ENCODE peak calls at places on chromosomes 7 and 10, in five cellular contexts. K is activated naive CD4-positive, alpha-beta T cell; W is hepatocyte; F is ecto neural progenitor cell; J is WTC11. U is an unnamed sample.

GRCh38 chr10:88687853-88688467 is 18.1 kb upstream of the LIPK start:
- DNase-seq in J (no peak), W (peak), K (no peak), F (no peak), U (no peak)

GRCh38 chr7:89680161-89680560 is 474.1 kb upstream of the STEAP1 start:
- DNase-seq in W (no peak), J (no peak), F (no peak), K (no peak), U (no peak)

GRCh38 chr7:20238754-20239324 is 21.7 kb upstream of the MACC1 start:
- DNase-seq in W (no peak), K (no peak), F (no peak), J (no peak), U (no peak)

GRCh38 chr7:41998041-41998440 is 239.0 kb downstream of the GLI3 start:
- DNase-seq in J (no peak), K (no peak), F (no peak), W (no peak), U (no peak)

GRCh38 chr10:11782793-11783557 is 40.2 kb upstream of the PROSER2 start:
- DNase-seq in F (no peak), W (peak), K (no peak), J (no peak), U (no peak)

GRCh38 chr7:149622444-149623210 is 125.0 kb upstream of the ZNF746 start:
- DNase-seq in W (no peak), J (no peak), F (no peak), K (no peak), U (no peak)

GRCh38 chr7:169854-170172 is 22.6 kb upstream of the FAM20C start:
- DNase-seq in J (no peak), F (no peak), W (no peak), K (no peak), U (no peak)

GRCh38 chr10:126997801-126998590 is 92.8 kb downstream of the DOCK1 start:
- DNase-seq in K (no peak), J (no peak), W (no peak), F (no peak), U (peak)

GRCh38 chr7:107076781-107077698 is 32.5 kb downstream of the PRKAR2B start:
- DNase-seq in W (no peak), F (no peak), J (no peak), K (no peak), U (no peak)

GRCh38 chr7:5139998-5140397 is 50.0 kb upstream of the WIPI2 start:
- DNase-seq in K (no peak), F (peak), W (peak), J (peak), U (no peak)

GRCh38 chr7:70566659-70567058 is 565.3 kb upstream of the GALNT17 start:
- DNase-seq in F (no peak), W (peak), K (no peak), J (no peak), U (no peak)

GRCh38 chr10:3197354-3198003 is 24.9 kb upstream of the PITRM1 start:
- DNase-seq in J (peak), F (peak), W (peak), K (no peak), U (no peak)

GRCh38 chr7:135179321-135179925 is 8.9 kb upstream of the CYREN start:
- DNase-seq in J (no peak), K (no peak), W (no peak), F (no peak), U (no peak)

GRCh38 chr10:119834188-119834587 is 38.5 kb downstream of the MCMBP start:
- DNase-seq in F (no peak), K (no peak), W (no peak), J (no peak), U (no peak)

GRCh38 chr10:47329905-47330304 is 7.7 kb downstream of the GDF2 start:
- DNase-seq in F (no peak), W (no peak), J (no peak), K (no peak), U (no peak)

GRCh38 chr7:47291461-47292051 is 290.4 kb downstream of the TNS3 start:
- DNase-seq in F (no peak), J (no peak), K (no peak), W (no peak), U (no peak)

GRCh38 chr10:95435548-95436279 is 125.5 kb downstream of the SORBS1 start:
- DNase-seq in F (no peak), J (no peak), K (no peak), W (no peak), U (no peak)

GRCh38 chr7:35801392-35802101 is 690 bp downstream of the SEPTIN7 start:
- DNase-seq in K (peak), W (peak), F (peak), J (peak), U (no peak)

GRCh38 chr10:62116896-62117295 is 151.7 kb downstream of the RTKN2 start:
- DNase-seq in F (no peak), J (no peak), K (no peak), W (no peak), U (no peak)

GRCh38 chr7:155598810-155599210 is 45.7 kb upstream of the RBM33 start:
- DNase-seq in F (peak), K (peak), W (peak), J (peak), U (no peak)

GRCh38 chr10:70753026-70753663 is 32.0 kb downstream of the TBATA start:
- DNase-seq in J (no peak), K (no peak), F (no peak), W (no peak), U (no peak)

GRCh38 chr10:133128126-133129081 is 31.6 kb upstream of the KNDC1 start:
- DNase-seq in W (no peak), F (no peak), K (no peak), J (no peak), U (no peak)

GRCh38 chr7:105906690-105907089 is 30.3 kb upstream of the ATXN7L1 start:
- DNase-seq in W (no peak), J (no peak), K (no peak), F (no peak), U (no peak)

GRCh38 chr7:99943641-99944507 is 14.5 kb upstream of the GJC3 start:
- DNase-seq in W (no peak), K (no peak), F (no peak), J (peak), U (no peak)

GRCh38 chr10:117830832-117831231 is 215.9 kb downstream of the RAB11FIP2 start:
- DNase-seq in W (no peak), F (peak), K (no peak), J (peak), U (no peak)

GRCh38 chr7:93048136-93048930 is 69.4 kb downstream of the SAMD9 start:
- DNase-seq in J (no peak), K (no peak), W (no peak), F (no peak), U (no peak)

GRCh38 chr10:28806481-28806880 is 129.2 kb downstream of the BAMBI start:
- DNase-seq in J (no peak), K (no peak), W (no peak), F (no peak), U (no peak)

GRCh38 chr10:10092581-10092980 is 925.1 kb upstream of the CELF2 start:
- DNase-seq in J (peak), F (peak), K (no peak), W (peak), U (no peak)

GRCh38 chr7:107742678-107743566 is 1.0 kb upstream of the CBLL1 start:
- DNase-seq in F (peak), W (peak), K (peak), J (peak), U (no peak)

GRCh38 chr7:141039366-141039765 is 24.6 kb upstream of the MRPS33 start:
- DNase-seq in K (no peak), W (no peak), F (no peak), J (no peak), U (no peak)

GRCh38 chr10:118763202-118763988 is 8.6 kb upstream of the CACUL1 start:
- DNase-seq in J (no peak), K (no peak), W (no peak), F (no peak), U (peak)

GRCh38 chr10:120282421-120282820 is 174.6 kb upstream of the PLPP4 start:
- DNase-seq in K (no peak), J (no peak), F (no peak), W (no peak), U (no peak)

GRCh38 chr7:1027285-1028043 is 16.9 kb upstream of the GPR146 start:
- DNase-seq in K (no peak), F (peak), J (no peak), W (peak), U (no peak)

GRCh38 chr10:116120688-116121087 is 152.3 kb downstream of the GFRA1 start:
- DNase-seq in K (no peak), F (peak), W (no peak), J (peak), U (no peak)

GRCh38 chr10:45547966-45548513 is 124.5 kb downstream of the ZFAND4 start:
- DNase-seq in K (no peak), W (no peak), F (no peak), J (no peak), U (no peak)

GRCh38 chr10:95355241-95355779 is 64.5 kb upstream of the PDLIM1 start:
- DNase-seq in F (no peak), K (no peak), J (no peak), W (no peak), U (no peak)

GRCh38 chr10:614341-614664 is 75.2 kb downstream of the DIP2C start:
- DNase-seq in K (no peak), J (no peak), W (no peak), F (no peak), U (no peak)

GRCh38 chr10:49397036-49397999 is 1.4 kb upstream of the DRGX start:
- DNase-seq in J (peak), K (no peak), W (no peak), F (peak), U (no peak)